ENCODE peak calls at places on chromosomes 2 and 18, in nine cellular contexts. N is A172; V is NCI-H460; T is fibroblast of lung; S is endothelial cell of umbilical vein; M is HCT116; Y is AG04449; W is activated CD4-positive, alpha-beta T cell treated with anti-CD3 and anti-CD28 coated beads, Interleukin-2, amount 50 U/mL, for 4 hours; L is T-helper 2 cell. P is an unnamed sample.

GRCh38 chr2:23432531-23432930 is 47.6 kb downstream of the KLHL29 start:
- DNase-seq in Y (no peak), T (no peak), L (no peak), V (no peak), N (no peak), M (no peak), S (no peak), W (no peak), P (no peak)

GRCh38 chr2:100106460-100106859 is 35.9 kb downstream of the AFF3 start:
- DNase-seq in M (no peak), N (no peak), T (peak), W (no peak), Y (no peak), V (no peak), S (no peak), L (no peak), P (no peak)

GRCh38 chr2:12928197-12928596 is 211.5 kb downstream of the TRIB2 start:
- DNase-seq in S (peak), T (peak), V (no peak), M (no peak), N (peak), Y (peak), W (no peak), L (peak), P (peak)

GRCh38 chr2:196459539-196459938 is 180.0 kb upstream of the CCDC150 start:
- DNase-seq in Y (no peak), T (peak), M (no peak), L (peak), V (no peak), S (no peak), N (peak), W (no peak), P (no peak)

GRCh38 chr2:225464346-225465025 is 65.0 kb downstream of the NYAP2 start:
- DNase-seq in S (no peak), L (peak), M (no peak), V (no peak), N (peak), T (no peak), W (no peak), Y (no peak), P (no peak)

GRCh38 chr2:96542357-96542977 is 5.9 kb downstream of the ARID5A start:
- DNase-seq in M (no peak), Y (no peak), W (no peak), T (no peak), N (no peak), S (no peak), V (no peak), L (no peak), P (no peak)

GRCh38 chr2:202932425-202933138 is 20.5 kb downstream of the CARF start:
- DNase-seq in M (no peak), S (no peak), T (no peak), L (no peak), Y (peak), W (no peak), V (no peak), N (no peak), P (no peak)

GRCh38 chr18:58268849-58269248 is 224.8 kb downstream of the NEDD4L start:
- DNase-seq in M (peak), T (peak), Y (no peak), W (no peak), L (no peak), S (peak), V (no peak), N (peak), P (peak)

GRCh38 chr2:8976419-8976818 is 27.1 kb downstream of the MBOAT2 start:
- DNase-seq in T (no peak), V (no peak), M (no peak), Y (no peak), S (peak), W (no peak), L (no peak), N (no peak), P (peak)

GRCh38 chr2:222655406-222655747 is 515 bp downstream of the FARSB start:
- DNase-seq in V (no peak), T (peak), M (peak), Y (no peak), W (no peak), S (no peak), N (peak), L (peak), P (peak)

GRCh38 chr18:76986391-76986790 is 146.2 kb downstream of the MBP start:
- DNase-seq in V (no peak), T (no peak), N (no peak), W (no peak), S (no peak), L (no peak), M (no peak), Y (no peak), P (no peak)

GRCh38 chr18:76943542-76944339 is 121.4 kb downstream of the ZNF236 start:
- DNase-seq in W (no peak), N (no peak), V (no peak), L (no peak), S (no peak), T (no peak), M (no peak), Y (peak), P (no peak)

P was measured in lung microvascular endothelial cell.